ENCODE peak calls at places on chromosomes 7 and 10, in six cellular contexts. G is BE2C, P is WTC11, S is GM13977, X is mesothelial cell of epicardium, C is psoas muscle. J is an unnamed sample.

GRCh38 chr10:74738052-74738451 is 88.3 kb upstream of the KAT6B start:
- DNase-seq in P (no peak), X (no peak), S (peak), C (no peak), G (no peak), J (no peak)

GRCh38 chr10:77600640-77601039 is 37.0 kb downstream of the KCNMA1 start:
- DNase-seq in S (no peak), G (no peak), P (no peak), X (no peak), C (no peak), J (no peak)

GRCh38 chr7:108051449-108051848 is 48.5 kb upstream of the LAMB1 start:
- DNase-seq in X (no peak), S (no peak), G (no peak), P (no peak), C (no peak), J (no peak)

GRCh38 chr7:140304071-140304799 is 94.1 kb downstream of the SLC37A3 start:
- DNase-seq in G (no peak), P (no peak), C (no peak), X (no peak), S (peak), J (peak)

GRCh38 chr7:142153400-142153799 is 41.9 kb downstream of the MGAM2 start:
- DNase-seq in X (no peak), G (no peak), C (no peak), S (no peak), P (no peak), J (no peak)

GRCh38 chr10:91613411-91614253 is 19.2 kb downstream of the PPP1R3C start:
- DNase-seq in S (no peak), P (no peak), C (peak), X (no peak), G (peak), J (peak)

GRCh38 chr10:110434477-110435096 is 63.1 kb upstream of the DUSP5 start:
- DNase-seq in S (no peak), G (no peak), P (peak), X (no peak), C (no peak), J (no peak)

GRCh38 chr7:24741691-24742639 is 15.3 kb downstream of the GSDME start:
- DNase-seq in S (no peak), G (peak), X (no peak), C (peak), P (no peak), J (no peak)

GRCh38 chr10:59287587-59287986 is 74.8 kb downstream of the FAM13C start:
- DNase-seq in S (no peak), X (no peak), P (no peak), G (peak), C (no peak), J (no peak)

GRCh38 chr7:148234715-148235114 is 355.9 kb upstream of the C7orf33 start:
- DNase-seq in S (no peak), G (no peak), X (no peak), P (no peak), C (no peak), J (no peak)

GRCh38 chr7:155166108-155166507 is 96.0 kb downstream of the HTR5A start:
- DNase-seq in G (no peak), S (no peak), C (no peak), P (no peak), X (no peak), J (peak)

GRCh38 chr10:34479520-34480179 is 335.4 kb downstream of the PARD3 start:
- DNase-seq in G (no peak), P (no peak), S (no peak), C (no peak), X (no peak), J (peak)

GRCh38 chr7:122674502-122674901 is 24.4 kb downstream of the RNF133 start:
- DNase-seq in S (no peak), C (no peak), G (no peak), P (no peak), X (no peak), J (no peak)

GRCh38 chr7:98186452-98187137 is 24.6 kb upstream of the BHLHA15 start:
- DNase-seq in C (no peak), X (no peak), S (no peak), G (no peak), P (no peak), J (no peak)

GRCh38 chr7:23530355-23530754 is 1.4 kb downstream of the TRA2A start:
- DNase-seq in C (no peak), X (no peak), G (peak), S (peak), P (no peak), J (no peak)

GRCh38 chr10:21125471-21126228 is 228.5 kb upstream of the NEBL start:
- DNase-seq in X (no peak), G (no peak), P (no peak), C (no peak), S (no peak), J (no peak)

GRCh38 chr10:113216068-113216467 is 266.0 kb downstream of the TCF7L2 start:
- DNase-seq in S (no peak), X (no peak), C (no peak), P (no peak), G (no peak), J (no peak)
- TF ChIP-seq CTCF in S (no peak), X (no peak), C (no peak), P (no peak), G (peak), J (no peak)

GRCh38 chr7:2660359-2661095 is 27.5 kb upstream of the AMZ1 start:
- DNase-seq in S (no peak), G (peak), P (no peak), X (no peak), C (no peak), J (peak)

GRCh38 chr7:2662273-2663120 is 25.5 kb upstream of the AMZ1 start:
- DNase-seq in C (no peak), P (no peak), G (no peak), X (no peak), S (no peak), J (no peak)

GRCh38 chr7:2661602-2662272 is 26.3 kb upstream of the AMZ1 start:
- DNase-seq in C (no peak), S (no peak), X (no peak), P (no peak), G (peak), J (no peak)

GRCh38 chr7:2659556-2660358 is 28.0 kb downstream of the TTYH3 start:
- DNase-seq in X (no peak), C (no peak), S (no peak), G (no peak), P (no peak), J (no peak)

GRCh38 chr7:2661096-2661449 is 26.9 kb upstream of the AMZ1 start:
- DNase-seq in P (no peak), X (no peak), C (no peak), S (no peak), G (no peak), J (no peak)
- TF ChIP-seq CTCF in P (no peak), X (no peak), C (no peak), S (no peak), G (no peak), J (no peak)

GRCh38 chr7:20343211-20343610 is 12.5 kb downstream of the ITGB8 start:
- DNase-seq in S (no peak), G (no peak), P (peak), C (no peak), X (no peak), J (no peak)
- TF ChIP-seq CTCF in S (peak), G (peak), P (no peak), C (no peak), X (no peak), J (no peak)

DNA sequence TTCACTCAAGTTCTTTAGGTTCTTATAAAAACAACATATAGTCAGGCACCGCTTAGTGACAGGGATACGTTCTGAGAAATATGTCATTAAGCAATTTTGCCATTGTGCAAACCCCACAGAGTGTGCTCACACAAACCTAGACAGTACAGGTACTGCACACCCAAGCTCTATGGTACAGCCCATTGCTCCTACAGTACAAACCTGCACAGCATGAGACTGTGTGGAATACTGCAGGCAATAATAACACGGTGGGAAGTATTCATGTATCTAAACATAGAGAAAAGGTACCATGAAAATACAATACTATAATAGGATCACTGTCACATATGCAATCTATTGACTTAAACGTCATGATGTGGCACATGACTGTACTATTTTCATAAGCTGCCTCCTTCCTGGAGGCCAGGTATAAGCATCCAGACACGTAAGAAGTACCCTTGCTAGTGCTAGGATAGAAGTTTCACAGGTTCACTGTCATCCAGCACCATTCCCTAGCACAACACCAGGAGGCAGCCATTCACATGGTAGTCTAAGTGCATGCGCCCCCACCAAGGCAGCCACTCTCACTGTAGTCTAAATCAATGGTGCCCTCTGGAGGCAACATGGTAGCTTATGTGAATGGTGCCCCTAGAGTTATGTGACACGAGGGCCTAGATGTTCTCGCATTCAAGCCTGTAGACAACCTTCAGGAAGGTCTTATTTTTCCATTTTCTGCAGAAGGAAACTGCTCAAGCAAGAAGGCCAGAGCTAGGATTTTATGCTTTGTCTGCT is 98.5 kb downstream of the ARHGAP22 start:
- DNase-seq in P (no peak), C (no peak), X (no peak), G (peak), S (peak), J (no peak)
- TF ChIP-seq CTCF in P (no peak), C (peak), X (no peak), G (peak), S (peak), J (no peak)

DNA sequence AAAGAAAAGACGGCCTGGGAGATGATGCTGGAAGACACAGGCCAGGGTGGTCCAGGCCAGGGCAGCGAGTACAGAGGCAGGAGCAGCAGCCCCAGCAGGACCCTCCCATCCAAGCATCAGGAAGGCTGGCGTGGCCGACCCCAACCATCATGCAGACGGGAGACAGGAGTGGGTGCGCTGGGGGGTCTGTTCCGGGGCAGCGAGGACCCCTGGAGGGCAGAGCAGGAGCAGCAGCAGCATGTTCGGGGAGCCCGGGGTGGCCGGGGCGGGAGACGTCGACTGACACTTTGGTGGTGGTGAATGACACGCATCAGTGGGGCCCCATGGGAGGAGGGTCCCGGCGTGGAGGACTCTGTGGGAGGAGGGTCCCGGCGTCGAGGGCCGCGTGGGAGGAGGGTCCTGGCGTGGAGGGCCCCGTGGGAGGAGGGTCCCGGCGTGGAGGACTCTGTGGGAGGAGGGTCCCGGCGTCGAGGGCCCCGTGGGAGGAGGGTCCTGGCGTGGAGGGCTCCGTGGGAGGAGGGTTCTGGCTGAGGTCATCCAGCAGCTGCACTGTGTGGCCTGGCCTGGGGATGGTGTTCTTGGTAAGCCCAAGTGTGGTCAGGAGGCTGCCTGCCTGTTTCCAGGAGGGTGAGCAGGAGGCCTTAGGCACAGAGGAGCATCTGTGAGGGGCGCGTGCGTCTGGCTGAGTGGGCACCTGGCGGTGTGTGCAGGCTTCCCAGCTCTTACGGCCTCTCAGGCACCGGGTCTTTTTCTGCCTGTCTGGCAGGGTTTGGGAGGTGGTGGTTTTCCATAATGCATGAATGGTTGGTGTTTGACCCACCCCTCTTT is 38.9 kb downstream of the FAM20C start:
- DNase-seq in G (no peak), X (no peak), C (no peak), P (peak), S (no peak), J (no peak)
- TF ChIP-seq CTCF in G (no peak), X (peak), C (peak), P (no peak), S (no peak), J (no peak)

GRCh38 chr7:44087914-44088838 is 5.8 kb upstream of the POLM start:
- DNase-seq in C (peak), X (no peak), S (no peak), G (no peak), P (no peak), J (peak)
- TF ChIP-seq CTCF in C (no peak), X (no peak), S (no peak), G (no peak), P (no peak), J (no peak)

DNA sequence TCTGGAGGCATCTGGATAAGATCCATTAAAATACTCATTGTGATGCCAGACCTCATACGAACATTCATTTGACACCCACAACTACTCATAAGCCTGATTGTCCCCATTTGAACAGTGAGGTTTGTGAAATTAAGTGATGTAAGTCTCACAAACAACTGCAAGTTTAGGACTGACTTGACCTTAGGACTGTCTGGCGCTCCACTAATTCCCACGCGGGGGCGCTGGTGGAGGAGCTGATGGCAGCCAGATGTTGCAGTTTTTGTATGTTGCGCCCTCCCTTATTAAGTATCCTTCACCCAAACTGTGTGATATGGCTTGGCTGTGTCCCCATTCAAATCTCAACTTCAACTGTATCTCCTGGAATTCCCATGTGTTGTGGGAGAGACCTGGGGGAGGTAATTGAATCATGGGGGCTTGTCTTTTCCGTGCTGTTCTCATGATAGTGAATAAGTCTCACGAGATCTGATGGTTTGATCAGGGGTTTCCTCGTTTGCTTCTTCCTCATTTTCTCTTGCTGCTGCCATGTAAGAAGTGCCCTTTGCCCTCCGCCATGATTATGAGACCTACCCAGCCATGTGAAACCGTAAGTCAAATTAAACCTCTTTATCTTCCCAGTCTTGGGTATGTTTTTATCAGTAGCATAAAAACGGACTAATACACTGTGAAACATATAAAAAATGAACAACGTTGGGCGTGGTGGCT is 20.3 kb upstream of the TIAL1 start:
- DNase-seq in G (no peak), P (peak), X (no peak), C (peak), S (no peak), J (peak)
- TF ChIP-seq CTCF in G (no peak), P (no peak), X (no peak), C (no peak), S (no peak), J (no peak)

DNA sequence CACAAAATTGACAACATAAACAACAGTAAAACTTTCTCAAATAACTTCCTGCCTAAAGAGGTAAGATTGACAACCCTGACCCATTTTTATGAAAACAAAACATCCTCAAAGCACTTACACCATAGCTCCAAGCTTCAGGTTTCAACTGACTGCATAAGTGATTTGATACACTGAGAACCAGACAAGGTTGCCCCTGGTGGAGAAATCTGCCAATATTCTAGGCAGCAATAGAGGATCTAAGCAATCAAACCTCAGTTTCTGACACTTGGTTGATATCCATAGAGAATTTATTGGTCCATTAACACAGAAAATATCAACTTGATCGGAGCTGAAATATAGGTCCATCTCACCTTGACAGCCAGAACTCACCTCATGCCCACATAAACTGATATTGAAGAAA is 147.8 kb downstream of the ELAPOR2 start:
- DNase-seq in P (no peak), C (no peak), S (no peak), X (no peak), G (no peak), J (no peak)
- TF ChIP-seq CTCF in P (no peak), C (no peak), S (peak), X (no peak), G (peak), J (no peak)

DNA sequence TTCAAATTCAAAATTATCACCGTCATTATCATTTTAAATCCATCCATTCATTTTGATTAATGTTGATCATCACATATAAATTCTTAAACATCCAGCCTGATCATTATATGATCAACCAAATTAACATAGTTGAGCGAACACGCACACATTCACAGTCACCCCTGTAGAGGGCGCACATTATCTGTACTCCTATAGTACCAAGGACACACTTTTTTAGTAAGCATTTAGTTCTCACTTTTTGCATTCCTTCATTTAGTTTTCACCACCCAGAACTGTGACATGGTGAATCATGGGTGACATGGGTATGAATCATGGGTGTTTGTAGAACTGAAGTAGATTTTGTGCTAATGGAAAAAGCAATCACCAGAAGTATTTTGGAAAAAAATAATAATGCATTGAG is 26.0 kb upstream of the ZNF735 start:
- DNase-seq in C (no peak), P (no peak), S (no peak), X (no peak), G (peak), J (no peak)
- TF ChIP-seq CTCF in C (no peak), P (no peak), S (peak), X (no peak), G (peak), J (no peak)

GRCh38 chr10:98569878-98570277 is 123.1 kb upstream of the HPS1 start:
- DNase-seq in G (no peak), P (no peak), X (no peak), S (no peak), C (no peak), J (no peak)

GRCh38 chr10:98576096-98576495 is 129.4 kb upstream of the HPS1 start:
- DNase-seq in G (no peak), S (no peak), P (no peak), X (no peak), C (no peak), J (no peak)

GRCh38 chr10:98570764-98571163 is 124.0 kb upstream of the HPS1 start:
- DNase-seq in G (no peak), S (no peak), C (no peak), P (no peak), X (no peak), J (no peak)

GRCh38 chr10:98577168-98577567 is 130.4 kb upstream of the HPS1 start:
- DNase-seq in S (no peak), G (no peak), X (no peak), C (no peak), P (no peak), J (no peak)

GRCh38 chr10:98572594-98572993 is 125.9 kb upstream of the HPS1 start:
- DNase-seq in G (no peak), X (no peak), P (no peak), S (no peak), C (no peak), J (no peak)
- TF ChIP-seq CTCF in G (no peak), X (no peak), P (no peak), S (no peak), C (no peak), J (no peak)